ENCODE peak calls at places on chromosomes 6 and 20, in eight cellular contexts. J, O, B, V, T, P, E and L are unnamed samples.
A peak's percentile ranks its signal among the peaks of the same experiment; 100 is the strongest.

GRCh38 chr20:13199279-13199678 is 21.8 kb upstream of the ISM1 start:
- DNase-seq in J (no peak), O (no peak), B (no peak), V (no peak), T (no peak), P (no peak), E (no peak), L (no peak)

GRCh38 chr6:32845381-32845884 is 1.6 kb upstream of the PSMB8 start:
- DNase-seq in J (no peak), O (no peak), B (no peak), V (no peak), T (no peak), P (no peak), E (no peak), L (peak; percentile 53)

GRCh38 chr6:119310486-119311036 is 39.0 kb downstream of the MAN1A1 start:
- DNase-seq in J (no peak), O (no peak), B (no peak), V (no peak), T (no peak), P (no peak), E (peak; percentile 20), L (no peak)

GRCh38 chr6:123380257-123380656 is 256.5 kb downstream of the TRDN start:
- DNase-seq in J (no peak), O (no peak), B (no peak), V (peak; percentile 26), T (peak; percentile 5), P (no peak), E (peak; percentile 5), L (no peak)

GRCh38 chr6:128204621-128205020 is 303.8 kb upstream of the THEMIS start:
- DNase-seq in J (no peak), O (no peak), B (no peak), V (no peak), T (no peak), P (no peak), E (peak; percentile 33), L (no peak)

GRCh38 chr6:43940393-43941087 is 170.5 kb downstream of the VEGFA start:
- DNase-seq in J (no peak), O (peak; percentile 8), B (no peak), V (no peak), T (no peak), P (no peak), E (no peak), L (no peak)

GRCh38 chr20:2585811-2586210 is 49.4 kb downstream of the TMC2 start:
- DNase-seq in J (no peak), O (no peak), B (no peak), V (peak; percentile 23), T (no peak), P (no peak), E (peak; percentile 30), L (no peak)

GRCh38 chr6:102815207-102815606 is 1421.7 kb downstream of the GRIK2 start:
- DNase-seq in J (no peak), O (no peak), B (no peak), V (no peak), T (no peak), P (no peak), E (no peak), L (no peak)

GRCh38 chr6:33314943-33315752 is 1.3 kb upstream of the TAPBP start:
- DNase-seq in J (no peak), O (peak; percentile 63), B (peak; percentile 86), V (peak; percentile 72), T (peak; percentile 4), P (no peak), E (peak; percentile 20), L (no peak)

GRCh38 chr6:37320649-37321048 is 33.1 kb upstream of the RNF8 start:
- DNase-seq in J (no peak), O (no peak), B (no peak), V (no peak), T (no peak), P (no peak), E (no peak), L (no peak)

GRCh38 chr6:150666071-150666470 is 66.4 kb downstream of the PLEKHG1 start:
- DNase-seq in J (no peak), O (no peak), B (peak; percentile 48), V (no peak), T (no peak), P (no peak), E (peak; percentile 46), L (no peak)

GRCh38 chr6:1144842-1145755 is 166.8 kb upstream of the FOXQ1 start:
- DNase-seq in J (no peak), O (no peak), B (no peak), V (no peak), T (no peak), P (no peak), E (no peak), L (no peak)

GRCh38 chr6:49423817-49424216 is 39.2 kb downstream of the MMUT start:
- DNase-seq in J (no peak), O (no peak), B (no peak), V (peak; percentile 4), T (peak; percentile 16), P (no peak), E (peak; percentile 53), L (no peak)

GRCh38 chr6:143884161-143884560 is 19.9 kb downstream of the ZC2HC1B start:
- DNase-seq in J (no peak), O (no peak), B (no peak), V (no peak), T (no peak), P (no peak), E (no peak), L (no peak)

GRCh38 chr6:138183792-138184134 is 22.0 kb downstream of the ARFGEF3 start:
- DNase-seq in J (no peak), O (no peak), B (no peak), V (no peak), T (no peak), P (no peak), E (no peak), L (no peak)

GRCh38 chr6:138187156-138187555 is 25.4 kb downstream of the ARFGEF3 start:
- DNase-seq in J (no peak), O (no peak), B (no peak), V (no peak), T (no peak), P (no peak), E (no peak), L (no peak)

GRCh38 chr6:138188278-138188923 is 26.7 kb downstream of the ARFGEF3 start:
- DNase-seq in J (no peak), O (no peak), B (peak; percentile 50), V (no peak), T (no peak), P (no peak), E (no peak), L (no peak)

GRCh38 chr6:138182939-138183791 is 21.4 kb downstream of the ARFGEF3 start:
- DNase-seq in J (no peak), O (no peak), B (peak; percentile 36), V (no peak), T (no peak), P (no peak), E (no peak), L (no peak)

GRCh38 chr6:138184230-138184629 is 22.5 kb downstream of the ARFGEF3 start:
- DNase-seq in J (no peak), O (no peak), B (no peak), V (no peak), T (no peak), P (no peak), E (no peak), L (no peak)
- H3K4me1 ChIP-seq in J (no peaks in the 10 kb centered on the region), O (no peaks in the 10 kb centered on the region), B (peaks cover 10% of the 10 kb centered on the region), V (no peaks in the 10 kb centered on the region), T (no peaks in the 10 kb centered on the region), P (no peaks in the 10 kb centered on the region), E (peaks cover 10% of the 10 kb centered on the region), L (no peaks in the 10 kb centered on the region)

DNA sequence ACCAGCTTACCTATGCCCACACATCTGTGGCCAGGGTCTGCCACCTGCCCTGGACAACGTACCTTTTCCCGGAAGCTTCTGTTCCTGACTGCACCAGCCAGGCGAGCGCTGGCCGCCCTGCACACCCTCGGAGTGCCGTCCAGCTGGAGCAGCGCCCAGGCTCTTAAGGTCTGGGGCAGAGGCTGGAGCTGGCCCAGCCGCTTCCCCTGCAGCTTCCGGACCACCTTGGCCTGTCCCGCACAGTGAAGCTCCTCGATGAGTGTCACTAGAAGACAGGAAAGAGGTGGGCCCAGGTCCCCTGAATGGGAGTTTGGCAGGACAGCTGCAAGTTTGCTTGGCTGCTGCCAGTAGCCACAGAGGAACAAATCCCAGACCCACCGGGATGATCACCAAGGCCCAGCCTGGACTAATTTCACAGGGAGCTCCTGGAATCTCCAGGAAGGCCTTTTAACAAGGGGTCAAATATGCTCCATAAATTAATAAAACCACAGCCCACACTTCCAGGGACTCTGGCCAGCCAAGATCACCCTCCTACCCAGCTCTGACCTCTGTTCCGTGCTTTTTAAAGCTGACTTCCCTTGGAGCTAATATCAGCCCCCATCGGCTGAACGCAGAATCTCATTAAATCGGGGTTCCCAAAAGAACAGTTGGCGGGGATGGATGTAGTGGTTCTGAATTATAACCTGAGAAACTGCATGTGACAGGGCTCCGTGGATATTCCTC is 82.3 kb downstream of the PTPN1 start:
- DNase-seq in J (no peak), O (peak; percentile 57), B (no peak), V (no peak), T (no peak), P (peak; percentile 69), E (no peak), L (no peak)
- H3K4me1 ChIP-seq in J (no peaks in the 10 kb centered on the region), O (peaks cover 10% of the 10 kb centered on the region), B (no peaks in the 10 kb centered on the region), V (no peaks in the 10 kb centered on the region), T (no peaks in the 10 kb centered on the region), P (no peaks in the 10 kb centered on the region), E (peaks cover 6% of the 10 kb centered on the region), L (no peaks in the 10 kb centered on the region)

DNA sequence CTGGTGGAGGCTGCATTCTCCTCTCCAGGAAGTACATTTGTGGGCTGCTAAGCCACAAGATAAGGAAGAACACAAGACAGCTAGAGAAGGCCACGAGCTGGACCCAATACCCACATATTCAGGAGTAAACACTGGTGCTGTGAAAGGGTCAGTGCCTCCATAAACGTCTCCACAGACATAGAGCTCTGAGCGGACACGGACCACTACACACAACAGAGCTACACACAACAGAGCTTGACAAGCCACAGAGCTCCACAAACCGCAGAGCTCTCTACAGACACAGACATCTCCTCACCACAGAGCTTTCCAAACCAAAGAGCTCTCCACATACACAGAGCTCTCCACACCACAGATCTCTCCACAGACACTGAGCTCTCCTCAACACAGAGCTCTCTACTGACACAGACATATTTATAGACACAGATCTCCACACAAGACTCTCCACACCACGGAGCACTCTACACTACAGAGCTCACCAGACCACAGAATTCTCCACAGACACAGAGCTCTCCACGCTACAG is 51.9 kb downstream of the ERMARD start:
- DNase-seq in J (no peak), O (no peak), B (no peak), V (no peak), T (no peak), P (peak; percentile 25), E (peak; percentile 33), L (no peak)
- H3K4me1 ChIP-seq in J (peaks cover 53% of the 10 kb centered on the region), O (no peaks in the 10 kb centered on the region), B (peaks cover 14% of the 10 kb centered on the region), V (peaks cover 32% of the 10 kb centered on the region), T (no peaks in the 10 kb centered on the region), P (no peaks in the 10 kb centered on the region), E (no peaks in the 10 kb centered on the region), L (peaks cover 45% of the 10 kb centered on the region)

DNA sequence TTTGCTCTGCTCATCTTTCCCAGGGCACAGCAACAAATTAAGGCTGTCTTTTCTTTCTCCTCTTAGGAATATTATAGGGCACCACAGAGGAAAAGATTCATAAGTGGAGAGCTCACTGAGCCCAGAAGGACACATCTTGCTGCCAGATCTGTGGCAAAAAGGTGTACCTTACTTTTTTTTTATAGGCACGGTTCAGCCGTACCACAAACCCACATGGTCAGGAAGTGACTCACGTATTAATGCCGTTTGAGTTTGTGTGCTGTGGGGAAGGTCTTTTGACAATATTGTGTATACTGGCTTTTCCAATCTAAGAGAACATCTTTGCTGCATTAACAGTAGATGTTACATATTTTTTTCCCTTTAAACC is 28.4 kb downstream of the PAQR8 start:
- DNase-seq in J (peak; percentile 32), O (no peak), B (peak; percentile 43), V (no peak), T (peak; percentile 34), P (no peak), E (peak; percentile 59), L (peak; percentile 87)
- H3K4me1 ChIP-seq in J (peaks cover 72% of the 10 kb centered on the region), O (no peaks in the 10 kb centered on the region), B (peaks cover 44% of the 10 kb centered on the region), V (peaks cover 15% of the 10 kb centered on the region), T (peaks cover 17% of the 10 kb centered on the region), P (peaks cover 12% of the 10 kb centered on the region), E (no peaks in the 10 kb centered on the region), L (peaks cover 90% of the 10 kb centered on the region)

GRCh38 chr20:32674362-32674789 is 635 bp upstream of the C20orf203 start:
- DNase-seq in J (peak; percentile 56), O (no peak), B (peak; percentile 68), V (peak; percentile 66), T (peak; percentile 72), P (peak; percentile 52), E (peak; percentile 64), L (peak; percentile 65)
- H3K4me1 ChIP-seq in J (peaks cover 28% of the 10 kb centered on the region), O (no peaks in the 10 kb centered on the region), B (no peaks in the 10 kb centered on the region), V (peaks cover 17% of the 10 kb centered on the region), T (no peaks in the 10 kb centered on the region), P (no peaks in the 10 kb centered on the region), E (peaks cover 10% of the 10 kb centered on the region), L (peaks cover 12% of the 10 kb centered on the region)